ENCODE peak calls at places on chromosomes 3 and 15, in four cellular contexts. T is uterus, Y is kidney, F is lung. Q is an unnamed sample. For H3K9me3, the result is how much of the 10 kb centered on the place peaks cover.

GRCh38 chr3:172009736-172010254 is 29.6 kb upstream of the FNDC3B start:
- DNase-seq in Y (no peak), T (no peak), F (no peak), Q (no peak)

GRCh38 chr3:188294823-188295487 is 141.0 kb downstream of the LPP start:
- DNase-seq in T (no peak), F (peak), Y (no peak), Q (no peak)

GRCh38 chr15:41866263-41866703 is 27.6 kb downstream of the SPTBN5 start:
- DNase-seq in T (no peak), Y (no peak), F (no peak), Q (no peak)

GRCh38 chr3:64220161-64220560 is 5.1 kb downstream of the PRICKLE2 start:
- DNase-seq in T (no peak), F (no peak), Y (no peak), Q (no peak)

GRCh38 chr15:59995568-59996349 is 8.4 kb upstream of the FOXB1 start:
- DNase-seq in F (no peak), T (no peak), Y (no peak), Q (no peak)

GRCh38 chr3:40120816-40121215 is 188.7 kb upstream of the EIF1B start:
- DNase-seq in F (no peak), T (no peak), Y (no peak), Q (no peak)

GRCh38 chr3:113535898-113536297 is 3.5 kb downstream of the SIDT1 start:
- DNase-seq in Y (no peak), T (no peak), F (no peak), Q (no peak)

GRCh38 chr15:63945005-63945788 is 101.1 kb downstream of the DAPK2 start:
- DNase-seq in T (peak), Y (peak), F (peak), Q (peak)

GRCh38 chr15:69951511-69952209 is 146.1 kb downstream of the TLE3 start:
- DNase-seq in T (no peak), Y (no peak), F (no peak), Q (no peak)

GRCh38 chr3:177419904-177420601 is 222.8 kb upstream of the TBL1XR1 start:
- DNase-seq in Y (no peak), F (no peak), T (no peak), Q (no peak)

DNA sequence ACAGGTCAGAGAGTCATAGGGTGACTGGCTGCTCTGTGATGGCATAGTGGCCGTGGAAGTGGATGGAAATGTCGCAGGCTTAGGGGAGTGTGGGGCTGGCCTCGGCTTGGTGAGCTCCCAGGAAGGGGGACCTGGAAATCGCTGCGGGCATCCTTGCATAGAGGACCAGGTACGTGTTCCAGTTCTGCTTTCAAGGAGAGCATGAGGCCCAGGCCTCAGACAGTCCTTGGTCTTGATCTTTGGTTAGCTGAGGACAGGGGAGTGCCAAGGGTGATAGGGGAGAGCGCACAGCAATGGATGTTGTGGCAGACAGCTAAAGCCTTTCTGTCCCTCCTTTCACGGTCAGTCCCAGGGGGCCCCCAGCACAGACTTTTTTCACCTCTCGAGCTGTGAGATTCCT is 110.5 kb downstream of the SNRPN start:
- DNase-seq in Y (peak), T (no peak), F (no peak), Q (no peak)
- H3K9me3 ChIP-seq in Y (half or more), T (half or more), F (half or more), Q (under half)

DNA sequence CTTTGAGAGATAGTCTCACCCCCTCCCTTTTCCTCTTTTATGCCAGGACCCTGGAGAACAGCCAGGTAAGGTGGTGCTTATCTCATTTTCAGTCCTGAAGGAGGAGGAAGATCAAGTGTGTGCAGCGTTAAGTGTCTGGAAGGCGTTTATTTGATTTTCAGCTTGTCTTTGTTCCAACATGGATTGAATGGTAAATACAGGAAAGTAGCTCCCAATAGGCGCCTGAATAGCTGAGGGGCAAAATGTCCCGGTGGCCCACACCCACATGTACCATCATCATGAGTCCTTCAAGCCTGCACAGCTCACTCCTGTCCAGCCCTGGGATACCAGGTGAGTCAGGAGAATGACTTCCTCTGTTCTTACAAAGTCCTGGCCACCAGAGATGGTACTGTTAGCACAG is 73.5 kb downstream of the CEMIP start:
- DNase-seq in T (no peak), F (peak), Y (peak), Q (no peak)
- H3K9me3 ChIP-seq in T (under half), F (under half), Y (under half), Q (under half)

GRCh38 chr3:127497166-127497565 is 93.4 kb downstream of the TPRA1 start:
- DNase-seq in F (no peak), T (no peak), Y (no peak), Q (no peak)
- H3K9me3 ChIP-seq in F (under half), T (under half), Y (under half), Q (under half)

GRCh38 chr3:24272875-24273274 is 221.8 kb downstream of the THRB start:
- DNase-seq in F (no peak), Y (no peak), T (no peak), Q (no peak)
- H3K9me3 ChIP-seq in F (under half), Y (under half), T (under half), Q (under half)

GRCh38 chr3:193863657-193864323 is 270.8 kb downstream of the OPA1 start:
- DNase-seq in T (no peak), Y (no peak), F (no peak), Q (no peak)
- H3K9me3 ChIP-seq in T (under half), Y (under half), F (under half), Q (under half)

GRCh38 chr15:71547066-71547465 is 263.3 kb upstream of the NR2E3 start:
- DNase-seq in T (peak), F (no peak), Y (peak), Q (no peak)

GRCh38 chr15:71545923-71546322 is 264.4 kb upstream of the NR2E3 start:
- DNase-seq in F (no peak), Y (no peak), T (no peak), Q (no peak)

GRCh38 chr15:71542836-71543235 is 267.5 kb upstream of the NR2E3 start:
- DNase-seq in Y (no peak), F (no peak), T (no peak), Q (no peak)

GRCh38 chr15:71545223-71545760 is 265.1 kb upstream of the NR2E3 start:
- DNase-seq in Y (no peak), T (no peak), F (no peak), Q (no peak)

GRCh38 chr15:71543413-71543812 is 266.9 kb upstream of the NR2E3 start:
- DNase-seq in Y (no peak), F (no peak), T (no peak), Q (no peak)
- H3K9me3 ChIP-seq in Y (under half), F (under half), T (under half), Q (under half)

GRCh38 chr3:139979991-139980390 is 45.0 kb downstream of the CLSTN2 start:
- DNase-seq in Y (no peak), T (no peak), F (no peak), Q (no peak)

GRCh38 chr3:139978966-139979365 is 44.0 kb downstream of the CLSTN2 start:
- DNase-seq in F (no peak), Y (no peak), T (no peak), Q (no peak)

DNA sequence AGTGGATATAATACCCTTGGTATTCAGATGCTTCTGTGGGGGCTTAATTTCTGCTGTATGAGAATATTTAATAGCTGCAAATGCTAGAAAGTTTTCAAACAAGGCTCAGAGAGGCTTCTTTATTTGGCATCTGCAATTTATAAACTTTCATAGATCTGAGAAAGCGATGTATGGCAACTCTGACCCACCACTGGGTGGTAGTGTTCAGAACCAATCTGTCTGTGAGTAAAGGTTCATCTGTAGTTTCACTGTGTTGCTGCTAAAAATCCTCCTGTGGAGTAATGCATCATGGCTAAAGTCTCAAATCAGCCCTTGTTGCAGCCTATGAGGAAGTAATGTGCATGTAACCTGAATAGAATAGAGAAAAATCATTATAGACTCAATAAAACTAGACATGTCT is 47.4 kb downstream of the CLSTN2 start:
- DNase-seq in Y (no peak), F (no peak), T (no peak), Q (no peak)
- H3K9me3 ChIP-seq in Y (under half), F (under half), T (under half), Q (under half)

GRCh38 chr3:31652296-31652695 is 119.6 kb downstream of the STT3B start:
- DNase-seq in Y (no peak), F (no peak), T (no peak), Q (no peak)
- H3K9me3 ChIP-seq in Y (under half), F (under half), T (half or more), Q (under half)

GRCh38 chr15:79919090-79919748 is 22.4 kb upstream of the MTHFS start:
- DNase-seq in F (no peak), Y (peak), T (no peak), Q (no peak)

GRCh38 chr15:79918278-79918677 is 21.5 kb upstream of the MTHFS start:
- DNase-seq in T (no peak), F (no peak), Y (no peak), Q (no peak)

GRCh38 chr15:79923068-79923514 is 26.3 kb upstream of the MTHFS start:
- DNase-seq in Y (peak), T (peak), F (peak), Q (peak)

GRCh38 chr15:79922512-79923067 is 25.8 kb upstream of the MTHFS start:
- DNase-seq in Y (no peak), T (no peak), F (no peak), Q (no peak)

DNA sequence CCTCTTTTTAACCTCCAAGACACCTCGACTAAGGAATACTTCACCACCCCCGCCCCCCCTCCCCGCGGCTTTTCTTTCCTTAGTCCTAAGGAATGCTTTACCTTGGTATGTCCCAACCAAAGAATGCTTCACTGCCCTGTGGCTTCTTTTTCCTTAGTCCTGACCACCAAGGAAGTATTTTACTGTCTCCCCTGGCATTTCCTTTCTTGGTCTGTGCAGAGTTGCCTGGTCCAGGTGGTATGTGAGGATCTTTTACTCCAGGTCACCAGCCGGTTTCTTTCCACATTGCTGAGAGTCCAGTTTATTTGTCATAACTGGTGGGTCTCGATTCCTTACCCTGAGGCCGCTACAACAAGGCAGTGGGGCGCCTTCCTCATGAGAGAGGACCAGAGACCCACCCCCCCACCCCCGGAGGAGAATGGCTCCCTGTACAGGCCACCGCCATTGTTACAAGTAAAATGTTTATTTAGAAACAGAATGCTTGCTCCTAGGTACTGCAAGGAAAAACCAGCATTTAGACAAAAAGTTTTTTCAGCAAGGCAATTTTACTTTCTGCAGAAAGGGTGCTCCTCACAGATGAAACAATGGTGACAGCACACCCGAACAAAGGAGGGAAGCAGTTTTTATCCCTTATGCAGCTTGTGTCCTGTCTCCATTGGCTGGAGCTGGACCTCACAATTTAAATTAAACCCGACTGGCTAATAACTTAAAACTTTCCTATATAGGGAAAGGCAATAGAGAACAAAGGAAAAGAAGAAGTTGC is 23.1 kb upstream of the MTHFS start:
- DNase-seq in F (no peak), T (no peak), Y (no peak), Q (no peak)
- H3K9me3 ChIP-seq in F (under half), T (under half), Y (under half), Q (under half)